ENCODE peak calls at places on chromosomes 12 and 14, in eight cellular contexts. D is stimulated activated CD8-positive, alpha-beta memory T cell treated with anti-CD3 and anti-CD28 coated beads, Interleukin-12 subunit alpha, Interleukin-12 subunit beta, amount 100 ng/mL, for 4 hours; K is coronary artery; V is transverse colon; G is stimulated activated CD4-positive, alpha-beta T cell treated with anti-CD3 and anti-CD28 coated beads, Interleukin-1b, Interleukin-23, amount 100 ng/mL, for 24 hours; N is mesenteric fat pad; J is HCT116; E is AG20443. T is an unnamed sample.

GRCh38 chr14:59020382-59020781 is 168.1 kb upstream of the DAAM1 start:
- DNase-seq in D (no peak), K (no peak), V (no peak), G (no peak), N (no peak), J (peak; percentile 18), E (peak; percentile 21), T (peak; percentile 31)

GRCh38 chr12:97167598-97167997 is 260.5 kb downstream of the NEDD1 start:
- DNase-seq in D (no peak), K (no peak), V (no peak), G (no peak), N (no peak), J (no peak), E (no peak), T (no peak)

GRCh38 chr12:101230547-101230946 is 20.5 kb upstream of the SLC5A8 start:
- DNase-seq in D (no peak), K (no peak), V (no peak), G (no peak), N (no peak), J (no peak), E (peak; percentile 45), T (no peak)

GRCh38 chr14:58107947-58108552 is 44.0 kb downstream of the ARMH4 start:
- DNase-seq in D (no peak), K (no peak), V (peak; percentile 24), G (no peak), N (no peak), J (peak; percentile 52), E (peak; percentile 72), T (peak; percentile 62)

GRCh38 chr14:103696466-103697071 is 18.7 kb downstream of the XRCC3 start:
- DNase-seq in D (no peak), K (no peak), V (peak; percentile 23), G (no peak), N (no peak), J (no peak), E (peak; percentile 43), T (no peak)

GRCh38 chr12:98297557-98297956 is 217.8 kb upstream of the TMPO start:
- DNase-seq in D (no peak), K (no peak), V (no peak), G (no peak), N (no peak), J (no peak), E (no peak), T (no peak)

GRCh38 chr12:100399095-100399494 is 42.2 kb downstream of the SLC17A8 start:
- DNase-seq in D (no peak), K (no peak), V (no peak), G (no peak), N (no peak), J (no peak), E (no peak), T (no peak)

GRCh38 chr12:70150230-70150629 is 93.0 kb upstream of the CNOT2 start:
- DNase-seq in D (no peak), K (no peak), V (no peak), G (no peak), N (no peak), J (no peak), E (no peak), T (no peak)

GRCh38 chr12:1488908-1489381 is 105.4 kb downstream of the FBXL14 start:
- DNase-seq in D (no peak), K (no peak), V (no peak), G (no peak), N (peak; percentile 49), J (no peak), E (peak; percentile 67), T (no peak)

GRCh38 chr14:69773571-69774276 is 6.8 kb downstream of the SRSF5 start:
- DNase-seq in D (no peak), K (no peak), V (no peak), G (no peak), N (no peak), J (no peak), E (no peak), T (no peak)

GRCh38 chr12:127145929-127146789 is 1120.8 kb upstream of the TMEM132C start:
- DNase-seq in D (peak; percentile 71), K (no peak), V (peak; percentile 67), G (peak; percentile 65), N (peak; percentile 91), J (peak; percentile 28), E (peak; percentile 89), T (peak; percentile 21)

GRCh38 chr12:58242803-58243628 is 301.6 kb downstream of the ATP23 start:
- DNase-seq in D (no peak), K (no peak), V (no peak), G (no peak), N (no peak), J (no peak), E (no peak), T (no peak)

GRCh38 chr12:67940780-67941243 is 48.4 kb upstream of the IFNG-AS1 start:
- DNase-seq in D (no peak), K (no peak), V (peak; percentile 11), G (no peak), N (no peak), J (no peak), E (peak; percentile 59), T (no peak)

GRCh38 chr14:99125113-99125512 is 146.9 kb downstream of the BCL11B start:
- DNase-seq in D (no peak), K (peak; percentile 43), V (no peak), G (no peak), N (peak; percentile 73), J (no peak), E (no peak), T (no peak)

GRCh38 chr12:49323524-49324097 is 556 bp downstream of the TROAP start:
- DNase-seq in D (no peak), K (no peak), V (no peak), G (no peak), N (no peak), J (no peak), E (no peak), T (no peak)

GRCh38 chr12:128983371-128983770 is 130.1 kb downstream of the GLT1D1 start:
- DNase-seq in D (no peak), K (no peak), V (no peak), G (no peak), N (no peak), J (no peak), E (no peak), T (no peak)

GRCh38 chr12:99110866-99111265 is 465.8 kb downstream of the APAF1 start:
- DNase-seq in D (no peak), K (no peak), V (no peak), G (no peak), N (no peak), J (no peak), E (no peak), T (no peak)

GRCh38 chr12:57090456-57090855 is 1.5 kb downstream of the NAB2 start:
- DNase-seq in D (no peak), K (no peak), V (no peak), G (no peak), N (no peak), J (no peak), E (peak; percentile 8), T (no peak)

GRCh38 chr12:105986779-105987686 is 151.7 kb downstream of the NUAK1 start:
- DNase-seq in D (no peak), K (no peak), V (no peak), G (no peak), N (no peak), J (no peak), E (peak; percentile 84), T (no peak)

GRCh38 chr12:70366581-70367267 is 634 bp downstream of the KCNMB4 start:
- DNase-seq in D (peak; percentile 44), K (no peak), V (peak; percentile 41), G (peak; percentile 23), N (no peak), J (peak; percentile 37), E (peak; percentile 48), T (no peak)

GRCh38 chr14:54366726-54367707 is 29.8 kb upstream of the CDKN3 start:
- DNase-seq in D (no peak), K (no peak), V (peak; percentile 41), G (no peak), N (no peak), J (peak; percentile 49), E (peak; percentile 70), T (no peak)

GRCh38 chr14:105845725-105846309 is 319.4 kb downstream of the TMEM121 start:
- DNase-seq in D (no peak), K (peak; percentile 62), V (no peak), G (no peak), N (peak; percentile 85), J (no peak), E (peak; percentile 4), T (no peak)